ENCODE peak calls at places on chromosomes 5 and 9, in five cellular contexts. One of them, this sample, is unnamed.

GRCh38 chr9:81690251-81690851 is 1.0 kb upstream of the TLE1 start:
- DNase-seq in H9: peak
- DNase-seq in trophoblast cell: peak
- DNase-seq in neuronal stem cell: no peak
- DNase-seq in H1: no peak
- DNase-seq in this sample: no peak

GRCh38 chr5:125083932-125084331 is 337.5 kb upstream of the ZNF608 start:
- DNase-seq in neuronal stem cell: no peak
- DNase-seq in trophoblast cell: peak
- DNase-seq in H9: no peak
- DNase-seq in H1: no peak
- DNase-seq in this sample: peak

GRCh38 chr9:3875371-3876132 is 349.8 kb upstream of the RFX3 start:
- DNase-seq in H9: no peak
- DNase-seq in neuronal stem cell: no peak
- DNase-seq in trophoblast cell: peak
- DNase-seq in H1: no peak
- DNase-seq in this sample: peak

GRCh38 chr9:93557366-93558137 is 18.8 kb upstream of the PHF2 start:
- DNase-seq in trophoblast cell: no peak
- DNase-seq in H9: no peak
- DNase-seq in H1: no peak
- DNase-seq in neuronal stem cell: no peak
- DNase-seq in this sample: no peak

GRCh38 chr9:104618104-104618503 is at the start of gene OR13C9:
- DNase-seq in H1: no peak
- DNase-seq in trophoblast cell: no peak
- DNase-seq in neuronal stem cell: no peak
- DNase-seq in H9: no peak
- DNase-seq in this sample: no peak

GRCh38 chr9:125949721-125950465 is 202.7 kb downstream of the PBX3 start:
- DNase-seq in neuronal stem cell: no peak
- DNase-seq in trophoblast cell: no peak
- DNase-seq in H9: no peak
- DNase-seq in H1: no peak
- DNase-seq in this sample: no peak

GRCh38 chr9:71269859-71270258 is 148.4 kb upstream of the TRPM3 start:
- DNase-seq in H1: no peak
- DNase-seq in neuronal stem cell: no peak
- DNase-seq in H9: no peak
- DNase-seq in trophoblast cell: no peak
- DNase-seq in this sample: no peak

GRCh38 chr5:4862500-4862899 is 277.6 kb upstream of the ADAMTS16 start:
- DNase-seq in neuronal stem cell: peak
- DNase-seq in H1: no peak
- DNase-seq in H9: no peak
- DNase-seq in trophoblast cell: peak
- DNase-seq in this sample: peak

GRCh38 chr9:137190315-137190853 is 1.9 kb downstream of the SSNA1 start:
- DNase-seq in neuronal stem cell: no peak
- DNase-seq in H1: no peak
- DNase-seq in trophoblast cell: no peak
- DNase-seq in H9: no peak
- DNase-seq in this sample: no peak

GRCh38 chr9:20394928-20395327 is 227.4 kb downstream of the MLLT3 start:
- DNase-seq in H1: no peak
- DNase-seq in H9: peak
- DNase-seq in neuronal stem cell: no peak
- DNase-seq in trophoblast cell: no peak
- DNase-seq in this sample: no peak

GRCh38 chr5:133782736-133783135 is 170.4 kb upstream of the FSTL4 start:
- DNase-seq in trophoblast cell: no peak
- DNase-seq in H9: peak
- DNase-seq in H1: no peak
- DNase-seq in neuronal stem cell: no peak
- DNase-seq in this sample: no peak

GRCh38 chr5:162067651-162068411 is at the start of gene GABRG2:
- DNase-seq in H9: no peak
- DNase-seq in neuronal stem cell: no peak
- DNase-seq in H1: no peak
- DNase-seq in trophoblast cell: no peak
- DNase-seq in this sample: no peak

GRCh38 chr5:150227606-150228273 is 37.9 kb downstream of the SLC6A7 start:
- DNase-seq in H9: no peak
- DNase-seq in H1: no peak
- DNase-seq in neuronal stem cell: no peak
- DNase-seq in trophoblast cell: peak
- DNase-seq in this sample: peak

GRCh38 chr5:133953568-133954145 is 14.8 kb downstream of the C5orf15 start:
- DNase-seq in trophoblast cell: no peak
- DNase-seq in H1: no peak
- DNase-seq in H9: no peak
- DNase-seq in neuronal stem cell: no peak
- DNase-seq in this sample: no peak

GRCh38 chr5:123422433-123423277 is 548 bp downstream of the CEP120 start:
- DNase-seq in H1: no peak
- DNase-seq in trophoblast cell: peak
- DNase-seq in neuronal stem cell: peak
- DNase-seq in H9: no peak
- DNase-seq in this sample: peak

GRCh38 chr5:127425868-127426267 is 91.6 kb upstream of the PRRC1 start:
- DNase-seq in neuronal stem cell: no peak
- DNase-seq in H1: no peak
- DNase-seq in trophoblast cell: no peak
- DNase-seq in H9: no peak
- DNase-seq in this sample: no peak

GRCh38 chr9:21255538-21256212 is 15.9 kb upstream of the IFNA14 start:
- DNase-seq in neuronal stem cell: no peak
- DNase-seq in H1: no peak
- DNase-seq in trophoblast cell: peak
- DNase-seq in H9: no peak
- DNase-seq in this sample: no peak

GRCh38 chr5:168600409-168600808 is 21.2 kb upstream of the PANK3 start:
- DNase-seq in neuronal stem cell: no peak
- DNase-seq in trophoblast cell: no peak
- DNase-seq in H9: peak
- DNase-seq in H1: no peak
- DNase-seq in this sample: no peak

GRCh38 chr5:143206194-143207053 is 197.1 kb downstream of the NR3C1 start:
- DNase-seq in H1: no peak
- DNase-seq in trophoblast cell: peak
- DNase-seq in neuronal stem cell: no peak
- DNase-seq in H9: no peak
- DNase-seq in this sample: no peak

GRCh38 chr9:112015736-112016135 is 119.1 kb downstream of the UGCG start:
- DNase-seq in trophoblast cell: no peak
- DNase-seq in neuronal stem cell: no peak
- DNase-seq in H9: no peak
- DNase-seq in H1: no peak
- DNase-seq in this sample: no peak

GRCh38 chr5:95631991-95632675 is 12.2 kb downstream of the GPR150 start:
- DNase-seq in neuronal stem cell: no peak
- DNase-seq in H1: no peak
- DNase-seq in H9: no peak
- DNase-seq in trophoblast cell: peak
- DNase-seq in this sample: peak

GRCh38 chr5:107618233-107618632 is 52.5 kb downstream of the EFNA5 start:
- DNase-seq in neuronal stem cell: no peak
- DNase-seq in H9: no peak
- DNase-seq in H1: no peak
- DNase-seq in trophoblast cell: no peak
- DNase-seq in this sample: peak

GRCh38 chr5:107624233-107624632 is 46.5 kb downstream of the EFNA5 start:
- DNase-seq in H9: no peak
- DNase-seq in H1: no peak
- DNase-seq in neuronal stem cell: no peak
- DNase-seq in trophoblast cell: no peak
- DNase-seq in this sample: no peak

GRCh38 chr5:107619781-107620180 is 51.0 kb downstream of the EFNA5 start:
- DNase-seq in trophoblast cell: no peak
- DNase-seq in H1: no peak
- DNase-seq in neuronal stem cell: no peak
- DNase-seq in H9: no peak
- DNase-seq in this sample: no peak

GRCh38 chr5:107617052-107617451 is 53.7 kb downstream of the EFNA5 start:
- DNase-seq in trophoblast cell: no peak
- DNase-seq in H1: no peak
- DNase-seq in H9: no peak
- DNase-seq in neuronal stem cell: no peak
- DNase-seq in this sample: peak

DNA sequence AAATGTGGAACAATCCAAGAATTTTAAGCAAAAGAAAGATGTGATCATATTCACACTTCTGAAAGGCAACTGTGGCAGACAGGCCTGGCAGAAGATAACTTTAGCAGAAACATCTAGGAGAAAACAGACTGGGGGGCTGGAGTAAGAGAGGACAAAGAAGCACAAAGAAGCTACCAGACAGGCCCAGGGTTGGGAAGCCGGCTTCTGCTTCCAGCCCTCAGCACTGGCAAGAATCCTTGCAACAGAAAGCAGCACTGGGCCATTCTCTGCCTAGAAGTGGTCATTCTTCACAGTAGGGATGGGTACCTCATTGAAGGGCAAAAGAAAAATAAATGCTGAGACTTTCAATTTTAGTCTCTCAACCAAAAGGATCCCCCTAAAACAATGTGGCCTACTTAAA is 49.6 kb downstream of the EFNA5 start:
- DNase-seq in H1: no peak
- DNase-seq in neuronal stem cell: no peak
- DNase-seq in H9: no peak
- DNase-seq in trophoblast cell: no peak
- DNase-seq in this sample: no peak
- H2BK12ac ChIP-seq in H1: no peak
- H2BK12ac ChIP-seq in neuronal stem cell: no peak
- H2BK12ac ChIP-seq in H9: no peak
- H2BK12ac ChIP-seq in trophoblast cell: no peak
- H2BK12ac ChIP-seq in this sample: no peak

GRCh38 chr5:78997090-78997489 is 12.0 kb upstream of the ARSB start:
- DNase-seq in neuronal stem cell: no peak
- DNase-seq in trophoblast cell: no peak
- DNase-seq in H1: no peak
- DNase-seq in H9: no peak
- DNase-seq in this sample: no peak

GRCh38 chr5:79002374-79002773 is 17.3 kb upstream of the ARSB start:
- DNase-seq in trophoblast cell: no peak
- DNase-seq in neuronal stem cell: no peak
- DNase-seq in H1: no peak
- DNase-seq in H9: no peak
- DNase-seq in this sample: no peak

GRCh38 chr5:79005939-79006338 is 20.8 kb upstream of the ARSB start:
- DNase-seq in H1: no peak
- DNase-seq in H9: no peak
- DNase-seq in neuronal stem cell: no peak
- DNase-seq in trophoblast cell: no peak
- DNase-seq in this sample: no peak

GRCh38 chr5:78995521-78995920 is 10.4 kb upstream of the ARSB start:
- DNase-seq in trophoblast cell: peak
- DNase-seq in H9: no peak
- DNase-seq in H1: no peak
- DNase-seq in neuronal stem cell: no peak
- DNase-seq in this sample: no peak

GRCh38 chr5:79001471-79001870 is 16.4 kb upstream of the ARSB start:
- DNase-seq in neuronal stem cell: no peak
- DNase-seq in trophoblast cell: no peak
- DNase-seq in H9: no peak
- DNase-seq in H1: no peak
- DNase-seq in this sample: no peak
- H2BK12ac ChIP-seq in neuronal stem cell: no peak
- H2BK12ac ChIP-seq in trophoblast cell: no peak
- H2BK12ac ChIP-seq in H9: no peak
- H2BK12ac ChIP-seq in H1: no peak
- H2BK12ac ChIP-seq in this sample: no peak

GRCh38 chr9:100575765-100576368 is 2.0 kb upstream of the CAVIN4 start:
- DNase-seq in H9: no peak
- DNase-seq in trophoblast cell: peak
- DNase-seq in neuronal stem cell: no peak
- DNase-seq in H1: no peak
- DNase-seq in this sample: peak

GRCh38 chr9:100579665-100580064 is 1.8 kb downstream of the CAVIN4 start:
- DNase-seq in H1: no peak
- DNase-seq in trophoblast cell: no peak
- DNase-seq in neuronal stem cell: no peak
- DNase-seq in H9: no peak
- DNase-seq in this sample: no peak

GRCh38 chr9:100578610-100579009 is 731 bp downstream of the CAVIN4 start:
- DNase-seq in H1: no peak
- DNase-seq in trophoblast cell: no peak
- DNase-seq in H9: no peak
- DNase-seq in neuronal stem cell: no peak
- DNase-seq in this sample: no peak

GRCh38 chr9:100580255-100580654 is 2.4 kb downstream of the CAVIN4 start:
- DNase-seq in trophoblast cell: no peak
- DNase-seq in neuronal stem cell: no peak
- DNase-seq in H1: no peak
- DNase-seq in H9: no peak
- DNase-seq in this sample: no peak

GRCh38 chr9:100577776-100578448 is at the start of gene CAVIN4:
- DNase-seq in H9: no peak
- DNase-seq in neuronal stem cell: no peak
- DNase-seq in H1: no peak
- DNase-seq in trophoblast cell: peak
- DNase-seq in this sample: no peak
- H2BK12ac ChIP-seq in H9: no peak
- H2BK12ac ChIP-seq in neuronal stem cell: no peak
- H2BK12ac ChIP-seq in H1: no peak
- H2BK12ac ChIP-seq in trophoblast cell: no peak
- H2BK12ac ChIP-seq in this sample: no peak

GRCh38 chr9:16133556-16134227 is 580.8 kb downstream of the CCDC171 start:
- DNase-seq in trophoblast cell: peak
- DNase-seq in H9: peak
- DNase-seq in H1: no peak
- DNase-seq in neuronal stem cell: peak
- DNase-seq in this sample: peak

GRCh38 chr9:16134351-16134750 is 581.5 kb downstream of the CCDC171 start:
- DNase-seq in H1: no peak
- DNase-seq in H9: no peak
- DNase-seq in neuronal stem cell: no peak
- DNase-seq in trophoblast cell: no peak
- DNase-seq in this sample: no peak

GRCh38 chr9:16131269-16131668 is 578.4 kb downstream of the CCDC171 start:
- DNase-seq in neuronal stem cell: no peak
- DNase-seq in H1: no peak
- DNase-seq in H9: peak
- DNase-seq in trophoblast cell: peak
- DNase-seq in this sample: peak

GRCh38 chr9:16133032-16133431 is 580.2 kb downstream of the CCDC171 start:
- DNase-seq in H1: no peak
- DNase-seq in H9: no peak
- DNase-seq in trophoblast cell: no peak
- DNase-seq in neuronal stem cell: no peak
- DNase-seq in this sample: no peak

DNA sequence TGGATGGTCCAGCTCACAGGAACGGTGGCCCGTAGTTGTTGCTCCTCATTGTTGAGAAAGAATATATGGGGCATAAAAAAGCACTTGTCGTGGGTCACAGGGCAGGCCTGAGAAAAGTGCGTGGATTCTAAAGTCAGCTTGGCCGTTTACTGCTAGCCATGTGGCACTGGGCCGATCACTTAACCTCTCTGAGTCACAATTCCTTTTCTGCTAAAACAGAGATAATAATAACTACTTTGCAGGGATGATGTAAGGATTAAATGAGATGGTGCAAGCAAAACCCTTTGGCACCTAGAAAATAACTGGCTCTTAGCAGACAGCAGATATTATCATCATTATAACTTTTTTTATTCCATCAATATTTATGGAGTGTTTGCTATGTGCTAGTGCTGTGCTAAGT is 579.7 kb downstream of the CCDC171 start:
- DNase-seq in trophoblast cell: no peak
- DNase-seq in H9: no peak
- DNase-seq in H1: no peak
- DNase-seq in neuronal stem cell: no peak
- DNase-seq in this sample: peak
- H2BK12ac ChIP-seq in trophoblast cell: no peak
- H2BK12ac ChIP-seq in H9: no peak
- H2BK12ac ChIP-seq in H1: no peak
- H2BK12ac ChIP-seq in neuronal stem cell: no peak
- H2BK12ac ChIP-seq in this sample: peak

This sample was measured in mesenchymal stem cell.